ENCODE peak calls at places on chromosomes 5 and 9, in ten cellular contexts. A is transverse colon, H is breast epithelium, R is HCT116, D is prostate gland, N is HepG2, B is spleen, S is endothelial cell of umbilical vein, Z is K562, T is suprapubic skin. V is an unnamed sample.
A peak's percentile ranks its signal among the peaks of the same experiment; 100 is the strongest.

GRCh38 chr9:124779368-124780059 is 2.6 kb downstream of the OLFML2A start:
- DNase-seq in A (no peak), H (peak; percentile 32), R (no peak), D (no peak), N (peak; percentile 74), B (peak; percentile 41), S (peak; percentile 63), Z (no peak), T (peak; percentile 69), V (peak; percentile 70)

GRCh38 chr9:6068983-6069382 is 53.6 kb upstream of the RANBP6 start:
- DNase-seq in A (no peak), H (no peak), R (no peak), D (no peak), N (no peak), B (no peak), S (no peak), Z (no peak), T (no peak), V (no peak)

GRCh38 chr9:37206121-37206620 is 85.8 kb downstream of the ZCCHC7 start:
- DNase-seq in A (no peak), H (no peak), R (no peak), D (no peak), N (no peak), B (no peak), S (no peak), Z (no peak), T (no peak), V (no peak)

GRCh38 chr5:51376504-51376903 is 6.7 kb upstream of the ISL1 start:
- DNase-seq in A (no peak), H (no peak), R (no peak), D (no peak), N (no peak), B (no peak), S (no peak), Z (no peak), T (no peak), V (no peak)

GRCh38 chr5:87155076-87155475 is 112.6 kb upstream of the RASA1 start:
- DNase-seq in A (no peak), H (no peak), R (no peak), D (no peak), N (no peak), B (no peak), S (no peak), Z (no peak), T (no peak), V (no peak)

GRCh38 chr9:37921546-37922300 is 17.8 kb upstream of the SLC25A51 start:
- DNase-seq in A (no peak), H (peak; percentile 77), R (no peak), D (peak; percentile 85), N (no peak), B (peak; percentile 53), S (no peak), Z (no peak), T (no peak), V (peak; percentile 55)

GRCh38 chr5:134614461-134615085 is 18.1 kb downstream of the SAR1B start:
- DNase-seq in A (no peak), H (no peak), R (no peak), D (no peak), N (no peak), B (no peak), S (peak; percentile 9), Z (no peak), T (no peak), V (no peak)

GRCh38 chr9:13862562-13862961 is 451.4 kb downstream of the NFIB start:
- DNase-seq in A (no peak), H (no peak), R (no peak), D (no peak), N (no peak), B (no peak), S (no peak), Z (no peak), T (no peak), V (no peak)

GRCh38 chr5:97476852-97477534 is 293.9 kb upstream of the RIOK2 start:
- DNase-seq in A (no peak), H (no peak), R (no peak), D (no peak), N (no peak), B (no peak), S (no peak), Z (no peak), T (no peak), V (no peak)

GRCh38 chr9:87783180-87783579 is 57.3 kb downstream of the CTSL start:
- DNase-seq in A (no peak), H (no peak), R (no peak), D (no peak), N (no peak), B (no peak), S (no peak), Z (no peak), T (no peak), V (no peak)

GRCh38 chr5:170642776-170643436 is 139.1 kb downstream of the KCNIP1 start:
- DNase-seq in A (no peak), H (no peak), R (no peak), D (no peak), N (no peak), B (peak; percentile 20), S (peak; percentile 22), Z (no peak), T (peak; percentile 26), V (peak; percentile 39)

GRCh38 chr9:130847306-130848217 is 12.5 kb downstream of the ABL1 start:
- DNase-seq in A (peak; percentile 59), H (peak; percentile 88), R (no peak), D (no peak), N (peak; percentile 43), B (no peak), S (peak; percentile 96), Z (peak; percentile 66), T (peak; percentile 92), V (peak; percentile 97)

GRCh38 chr9:15280647-15281046 is 26.4 kb downstream of the TTC39B start:
- DNase-seq in A (no peak), H (no peak), R (no peak), D (no peak), N (no peak), B (no peak), S (no peak), Z (no peak), T (no peak), V (no peak)

GRCh38 chr5:149237662-149238061 is 34.0 kb upstream of the AFAP1L1 start:
- DNase-seq in A (no peak), H (no peak), R (no peak), D (no peak), N (no peak), B (no peak), S (no peak), Z (no peak), T (no peak), V (no peak)

GRCh38 chr5:140710899-140711552 is 10.8 kb downstream of the ZMAT2 start:
- DNase-seq in A (peak; percentile 90), H (peak; percentile 96), R (peak; percentile 98), D (peak; percentile 93), N (peak; percentile 98), B (peak; percentile 90), S (peak; percentile 100), Z (peak; percentile 96), T (peak; percentile 91), V (peak; percentile 93)
- TF ChIP-seq POLR2A in A (peak; percentile 69), H (peak; percentile 38), R (no peak), D (peak; percentile 71), N (peak; percentile 82), B (no peak), S (no peak), Z (peak; percentile 75), T (peak; percentile 33), V (peak; percentile 8)

DNA sequence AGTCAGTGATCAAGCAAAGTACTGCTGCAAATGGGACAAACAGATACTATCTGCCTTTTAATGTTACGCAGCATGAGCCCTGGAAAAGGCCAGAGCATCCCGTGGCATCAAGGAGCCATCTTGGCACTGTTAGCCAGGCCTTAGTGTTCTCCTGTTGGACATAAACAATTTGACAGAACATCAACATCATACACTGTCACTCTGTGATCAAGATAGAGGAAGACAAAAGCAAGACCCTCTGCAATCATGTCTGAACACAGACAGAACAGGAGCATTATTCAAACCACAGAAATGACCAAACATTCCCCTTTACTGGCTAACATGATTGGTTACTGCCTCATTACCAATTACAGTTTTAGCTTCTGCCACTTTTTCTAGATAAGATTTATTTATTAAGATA is 21.2 kb upstream of the ROPN1L start:
- DNase-seq in A (no peak), H (no peak), R (no peak), D (no peak), N (no peak), B (no peak), S (no peak), Z (no peak), T (no peak), V (no peak)
- TF ChIP-seq POLR2AphosphoS5 in A (no peak), H (no peak), R (no peak), D (no peak), N (no peak), B (no peak), S (no peak), Z (no peak), T (no peak), V (no peak)

GRCh38 chr5:11809407-11809806 is 94.8 kb downstream of the CTNND2 start:
- DNase-seq in A (no peak), H (no peak), R (no peak), D (no peak), N (no peak), B (no peak), S (no peak), Z (no peak), T (no peak), V (no peak)

GRCh38 chr5:11801061-11801460 is 103.2 kb downstream of the CTNND2 start:
- DNase-seq in A (no peak), H (no peak), R (no peak), D (no peak), N (no peak), B (no peak), S (no peak), Z (no peak), T (no peak), V (no peak)

GRCh38 chr5:11803436-11803835 is 100.8 kb downstream of the CTNND2 start:
- DNase-seq in A (no peak), H (no peak), R (no peak), D (no peak), N (no peak), B (no peak), S (no peak), Z (no peak), T (no peak), V (no peak)
- H3K4me3 ChIP-seq in A (no peak overlapping the region), H (no peak overlapping the region), R (no peak overlapping the region), D (no peak overlapping the region), N (no peak overlapping the region), B (no peak overlapping the region), S (no peak overlapping the region), Z (no peak overlapping the region), T (no peak overlapping the region), V (no peak overlapping the region)

GRCh38 chr5:62403411-62404250 is at the start of gene DIMT1:
- DNase-seq in A (peak; percentile 96), H (peak; percentile 96), R (peak; percentile 92), D (peak; percentile 97), N (peak; percentile 95), B (peak; percentile 98), S (peak; percentile 98), Z (peak; percentile 98), T (peak; percentile 98), V (peak; percentile 98)
- TF ChIP-seq POLR2A in A (peak; percentile 75), H (peak; percentile 28), R (peak; percentile 98), D (peak; percentile 81), N (peak; percentile 87), B (no peak), S (peak; percentile 98), Z (peak; percentile 96), T (peak; percentile 42), V (peak; percentile 55)